ENCODE peak calls at places on chromosomes 7 and 10, in nine cellular contexts. A, X, H, S, M, N, E, P and F are unnamed samples.

GRCh38 chr7:38978474-38978873 is 765 bp downstream of the POU6F2 start:
- DNase-seq in A (no peak), X (no peak), H (no peak), S (no peak), M (no peak), N (no peak), E (no peak), P (no peak), F (no peak)

GRCh38 chr10:132264966-132265877 is 42.5 kb downstream of the STK32C start:
- DNase-seq in A (no peak), X (peak; percentile 45), H (no peak), S (peak; percentile 44), M (no peak), N (no peak), E (no peak), P (peak; percentile 24), F (no peak)

GRCh38 chr7:99910976-99911375 is 8.4 kb downstream of the TRIM4 start:
- DNase-seq in A (no peak), X (no peak), H (no peak), S (no peak), M (no peak), N (no peak), E (no peak), P (no peak), F (no peak)

GRCh38 chr7:153444591-153444990 is 607.6 kb upstream of the DPP6 start:
- DNase-seq in A (no peak), X (no peak), H (no peak), S (no peak), M (no peak), N (no peak), E (no peak), P (no peak), F (no peak)

GRCh38 chr7:155084989-155085388 is 14.9 kb downstream of the HTR5A start:
- DNase-seq in A (no peak), X (no peak), H (no peak), S (no peak), M (no peak), N (no peak), E (no peak), P (no peak), F (no peak)

GRCh38 chr10:111392159-111392558 is 315.3 kb downstream of the ADRA2A start:
- DNase-seq in A (no peak), X (no peak), H (no peak), S (no peak), M (no peak), N (no peak), E (no peak), P (no peak), F (no peak)

GRCh38 chr7:155829796-155830470 is 17.7 kb upstream of the SHH start:
- DNase-seq in A (no peak), X (no peak), H (no peak), S (no peak), M (no peak), N (no peak), E (no peak), P (no peak), F (no peak)

GRCh38 chr7:156334636-156335035 is 305.9 kb upstream of the RNF32 start:
- DNase-seq in A (no peak), X (no peak), H (no peak), S (no peak), M (no peak), N (no peak), E (no peak), P (no peak), F (no peak)

GRCh38 chr7:148501707-148502139 is 88.8 kb upstream of the C7orf33 start:
- DNase-seq in A (no peak), X (no peak), H (no peak), S (no peak), M (no peak), N (no peak), E (no peak), P (no peak), F (no peak)

GRCh38 chr7:151244156-151244870 is 4.2 kb downstream of the SMARCD3 start:
- DNase-seq in A (peak; percentile 73), X (peak; percentile 52), H (peak; percentile 55), S (peak; percentile 44), M (no peak), N (no peak), E (no peak), P (peak; percentile 60), F (no peak)

GRCh38 chr7:120933475-120933874 is 17.1 kb upstream of the ING3 start:
- DNase-seq in A (no peak), X (no peak), H (no peak), S (no peak), M (no peak), N (no peak), E (no peak), P (no peak), F (no peak)

GRCh38 chr10:105800626-105801025 is 1159.5 kb downstream of the SORCS3 start:
- DNase-seq in A (no peak), X (no peak), H (no peak), S (no peak), M (no peak), N (no peak), E (no peak), P (no peak), F (no peak)

GRCh38 chr7:32901629-32902028 is 10.1 kb upstream of the KBTBD2 start:
- DNase-seq in A (no peak), X (no peak), H (no peak), S (no peak), M (no peak), N (no peak), E (no peak), P (no peak), F (no peak)

GRCh38 chr10:62870866-62871265 is 54.7 kb upstream of the EGR2 start:
- DNase-seq in A (no peak), X (no peak), H (no peak), S (no peak), M (no peak), N (no peak), E (no peak), P (no peak), F (no peak)

GRCh38 chr10:117137911-117138642 is at the start of gene VAX1:
- DNase-seq in A (peak; percentile 66), X (no peak), H (no peak), S (no peak), M (no peak), N (no peak), E (no peak), P (no peak), F (no peak)

GRCh38 chr7:157618823-157619606 is 282.2 kb downstream of the DNAJB6 start:
- DNase-seq in A (no peak), X (no peak), H (no peak), S (no peak), M (no peak), N (no peak), E (no peak), P (no peak), F (no peak)
- H3K9me3 ChIP-seq in A (no peaks in the 10 kb centered on the region), X (no peaks in the 10 kb centered on the region), H (no peaks in the 10 kb centered on the region), S (peaks cover 58% of the 10 kb centered on the region), M (no peaks in the 10 kb centered on the region), N (no peaks in the 10 kb centered on the region), E (no peaks in the 10 kb centered on the region), P (no peaks in the 10 kb centered on the region), F (no peaks in the 10 kb centered on the region)

DNA sequence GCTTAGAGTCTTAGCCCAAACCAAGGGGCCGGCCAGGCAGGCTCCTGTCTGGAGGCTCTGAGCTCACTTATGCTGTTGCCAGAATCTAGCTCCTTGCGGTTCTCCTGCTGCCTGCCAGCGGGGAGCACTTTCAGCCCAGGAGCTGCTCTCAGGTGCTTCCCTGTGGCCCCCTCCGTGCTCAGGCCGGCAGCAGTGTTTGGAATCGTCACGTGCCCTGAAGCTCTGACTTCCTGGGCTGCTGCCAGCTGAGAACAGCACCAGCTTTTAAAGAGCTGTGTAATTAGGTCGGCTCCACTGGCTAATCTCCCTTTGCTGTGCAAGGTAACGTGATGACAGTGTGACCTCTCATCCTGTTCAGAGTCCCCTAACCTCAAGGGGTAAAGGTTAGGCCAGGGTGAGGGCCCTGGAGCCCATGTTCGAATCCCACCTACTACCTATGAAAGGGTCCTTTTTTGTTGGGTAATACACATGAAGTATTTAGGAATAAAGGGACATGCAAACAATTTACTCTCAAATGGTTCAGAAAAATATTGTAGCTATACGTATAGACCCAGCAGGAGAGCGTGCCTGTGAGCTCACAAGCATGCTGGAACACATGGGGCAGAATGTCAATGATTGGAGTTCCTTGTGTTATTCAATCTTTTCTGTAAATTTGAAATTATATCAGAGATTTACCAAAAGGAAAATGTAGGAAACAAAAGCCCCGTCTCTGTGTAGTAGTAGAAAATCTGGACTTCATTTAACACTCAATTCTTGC is 16.6 kb downstream of the ZNF862 start:
- DNase-seq in A (no peak), X (peak; percentile 82), H (peak; percentile 55), S (peak; percentile 51), M (peak; percentile 70), N (no peak), E (peak; percentile 36), P (peak; percentile 51), F (no peak)
- TF ChIP-seq CTCF in A (no peak), X (no peak), H (no peak), S (no peak), M (no peak), N (no peak), E (no peak), P (no peak), F (no peak)

GRCh38 chr10:38072552-38072951 is 21.6 kb upstream of the ZNF37A start:
- DNase-seq in A (no peak), X (no peak), H (no peak), S (no peak), M (no peak), N (no peak), E (no peak), P (no peak), F (no peak)

GRCh38 chr10:38076687-38077086 is 17.4 kb upstream of the ZNF37A start:
- DNase-seq in A (no peak), X (no peak), H (no peak), S (no peak), M (no peak), N (no peak), E (no peak), P (no peak), F (no peak)
- H3K9me3 ChIP-seq in A (peaks cover 12% of the 10 kb centered on the region), X (no peaks in the 10 kb centered on the region), H (peaks cover 14% of the 10 kb centered on the region), S (no peaks in the 10 kb centered on the region), M (no peaks in the 10 kb centered on the region), N (no peaks in the 10 kb centered on the region), E (no peaks in the 10 kb centered on the region), P (no peaks in the 10 kb centered on the region), F (no peaks in the 10 kb centered on the region)

GRCh38 chr7:81770823-81771222 is 976 bp upstream of the HGF start:
- DNase-seq in A (no peak), X (no peak), H (no peak), S (no peak), M (no peak), N (no peak), E (no peak), P (no peak), F (no peak)

GRCh38 chr7:81767883-81768282 is 2.0 kb downstream of the HGF start:
- DNase-seq in A (no peak), X (no peak), H (no peak), S (peak; percentile 50), M (no peak), N (no peak), E (no peak), P (peak; percentile 52), F (no peak)

GRCh38 chr7:81768951-81769778 is 682 bp downstream of the HGF start:
- DNase-seq in A (no peak), X (no peak), H (no peak), S (peak; percentile 11), M (no peak), N (no peak), E (no peak), P (no peak), F (no peak)

GRCh38 chr7:81774496-81774895 is 4.6 kb upstream of the HGF start:
- DNase-seq in A (no peak), X (no peak), H (no peak), S (peak; percentile 50), M (no peak), N (no peak), E (no peak), P (peak; percentile 46), F (no peak)

GRCh38 chr7:81769891-81770818 is at the start of gene HGF:
- DNase-seq in A (no peak), X (peak; percentile 47), H (no peak), S (peak; percentile 87), M (peak; percentile 76), N (peak; percentile 27), E (no peak), P (peak; percentile 91), F (no peak)
- TF ChIP-seq CTCF in A (no peak), X (no peak), H (no peak), S (peak; percentile 48), M (no peak), N (no peak), E (no peak), P (peak; percentile 36), F (peak; percentile 24)